ENCODE peak calls at places on chromosomes 4 and X, in six cellular contexts. W is NCI-H2029 treated with DMSO at 0.1 percent for 48 hours; L is testis; Z is fibroblast of the aortic adventitia; U is activated T-helper 9 cell treated with anti-CD3 and anti-CD28 coated beads, Interleukin-2, amount 50 U/mL, for 16 hours; K is RWPE1. X is an unnamed sample.
A peak's percentile ranks its signal among the peaks of the same experiment; 100 is the strongest.

GRCh38 chr4:87150498-87151261 is 69.7 kb downstream of the KLHL8 start:
- DNase-seq in U (no peak), L (peak; percentile 73), W (peak; percentile 45), K (peak; percentile 54), Z (peak; percentile 80), X (peak; percentile 47)

GRCh38 chr4:17448689-17449088 is 63.2 kb downstream of the QDPR start:
- DNase-seq in Z (peak; percentile 84), K (no peak), W (no peak), U (no peak), L (no peak), X (no peak)

GRCh38 chr4:70948665-70949284 is 44.7 kb upstream of the DCK start:
- DNase-seq in L (no peak), Z (no peak), W (no peak), K (no peak), U (no peak), X (no peak)

GRCh38 chrX:38342853-38343778 is 9.3 kb upstream of the OTC start:
- DNase-seq in Z (no peak), K (no peak), L (no peak), W (no peak), U (no peak), X (no peak)

GRCh38 chr4:98728433-98728832 is 70.0 kb upstream of the TSPAN5 start:
- DNase-seq in W (no peak), U (no peak), L (no peak), K (peak; percentile 36), Z (peak; percentile 63), X (no peak)

GRCh38 chr4:71415491-71415890 is 76.7 kb downstream of the SLC4A4 start:
- DNase-seq in Z (no peak), L (no peak), W (no peak), K (no peak), U (no peak), X (no peak)

GRCh38 chrX:50877310-50877709 is 33.2 kb upstream of the BMP15 start:
- DNase-seq in W (no peak), L (no peak), K (no peak), U (no peak), Z (peak; percentile 20), X (no peak)

GRCh38 chrX:23898412-23898959 is 9.3 kb downstream of the APOO start:
- DNase-seq in U (no peak), L (no peak), W (no peak), Z (peak; percentile 44), K (no peak), X (no peak)

GRCh38 chr4:111879539-111879938 is 265.7 kb upstream of the FAM241A start:
- DNase-seq in L (no peak), Z (no peak), U (no peak), K (no peak), W (no peak), X (no peak)

GRCh38 chrX:85052207-85052606 is 48.5 kb downstream of the APOOL start:
- DNase-seq in Z (peak; percentile 19), U (no peak), W (no peak), K (peak; percentile 0), L (no peak), X (no peak)

GRCh38 chr4:52057196-52057595 is 6.1 kb downstream of the SPATA18 start:
- DNase-seq in Z (no peak), K (no peak), W (no peak), L (no peak), U (no peak), X (no peak)

GRCh38 chrX:11664211-11664888 is 1.4 kb downstream of the ARHGAP6 start:
- DNase-seq in L (no peak), Z (no peak), K (no peak), W (no peak), U (no peak), X (peak; percentile 18)

GRCh38 chrX:150155396-150156048 is 207.6 kb upstream of the MAMLD1 start:
- DNase-seq in U (no peak), W (no peak), K (peak; percentile 26), Z (peak; percentile 71), L (no peak), X (peak; percentile 31)

GRCh38 chr4:30714408-30715031 is 5.6 kb upstream of the PCDH7 start:
- DNase-seq in Z (peak; percentile 78), U (no peak), W (no peak), K (peak; percentile 58), L (peak; percentile 64), X (peak; percentile 19)

GRCh38 chrX:24563291-24564010 is 83.7 kb downstream of the PCYT1B start:
- DNase-seq in W (no peak), L (no peak), Z (no peak), U (no peak), K (no peak), X (no peak)

GRCh38 chrX:109873576-109873975 is 129.3 kb upstream of the TMEM164 start:
- DNase-seq in U (no peak), W (no peak), K (no peak), Z (no peak), L (no peak), X (no peak)

GRCh38 chr4:103008875-103009729 is 10.4 kb downstream of the SLC9B1 start:
- DNase-seq in Z (peak; percentile 86), W (peak; percentile 33), K (peak; percentile 52), L (peak; percentile 16), U (no peak), X (no peak)

GRCh38 chrX:77114501-77114900 is 332.7 kb upstream of the FGF16 start:
- DNase-seq in W (no peak), Z (no peak), K (no peak), L (no peak), U (no peak), X (no peak)

GRCh38 chrX:75115707-75116413 is 40.2 kb downstream of the ABCB7 start:
- DNase-seq in W (no peak), U (no peak), K (no peak), L (no peak), Z (no peak), X (no peak)

GRCh38 chrX:3504916-3505315 is 158.5 kb upstream of the MXRA5 start:
- DNase-seq in L (no peak), K (no peak), W (no peak), Z (no peak), U (no peak), X (no peak)

GRCh38 chrX:63503541-63503940 is 152.4 kb upstream of the SPIN4 start:
- DNase-seq in L (no peak), Z (peak; percentile 55), W (no peak), U (no peak), K (peak; percentile 9), X (no peak)

GRCh38 chr4:5619913-5620625 is 88.3 kb downstream of the EVC2 start:
- DNase-seq in K (no peak), W (no peak), Z (peak; percentile 45), L (no peak), U (no peak), X (no peak)

GRCh38 chr4:186486172-186486571 is 69.2 kb downstream of the MTNR1A start:
- DNase-seq in W (no peak), L (no peak), U (no peak), Z (no peak), K (no peak), X (no peak)

GRCh38 chr4:180456928-180457327 is 1786.3 kb upstream of the TENM3 start:
- DNase-seq in K (no peak), U (no peak), L (no peak), W (no peak), Z (no peak), X (no peak)

GRCh38 chrX:48649109-48649508 is 34.5 kb upstream of the WAS start:
- DNase-seq in L (no peak), W (no peak), K (no peak), Z (no peak), U (no peak), X (no peak)